ENCODE peak calls at places on chromosomes 12 and 14, in six cellular contexts. C, Z, I, S, T and L are unnamed samples.

GRCh38 chr14:31118892-31119291 is 88.7 kb downstream of the HECTD1 start:
- DNase-seq in T (no peak), I (no peak), S (no peak), Z (no peak), C (no peak), L (peak; percentile 26)

GRCh38 chr14:68926236-68926635 is 52.9 kb downstream of the ACTN1 start:
- DNase-seq in I (no peak), S (no peak), Z (no peak), C (no peak), T (no peak), L (no peak)

GRCh38 chr12:6328945-6329692 is 12.8 kb downstream of the TNFRSF1A start:
- DNase-seq in I (no peak), Z (peak; percentile 91), C (no peak), T (no peak), S (no peak), L (no peak)

GRCh38 chr14:53845813-53846693 is 110.6 kb downstream of the BMP4 start:
- DNase-seq in C (no peak), Z (no peak), T (no peak), S (no peak), I (no peak), L (no peak)

GRCh38 chr14:102784892-102785597 is 7.8 kb downstream of the TRAF3 start:
- DNase-seq in Z (no peak), T (no peak), I (no peak), C (no peak), S (no peak), L (no peak)

GRCh38 chr14:32896979-32897723 is 41.5 kb upstream of the NPAS3 start:
- DNase-seq in C (peak; percentile 7), T (no peak), I (no peak), Z (no peak), S (no peak), L (peak; percentile 77)

GRCh38 chr12:65900912-65901672 is 76.8 kb downstream of the HMGA2 start:
- DNase-seq in C (no peak), Z (no peak), I (no peak), T (no peak), S (no peak), L (no peak)

GRCh38 chr14:91009501-91010152 is 50.8 kb downstream of the RPS6KA5 start:
- DNase-seq in I (no peak), S (no peak), C (no peak), T (peak; percentile 36), Z (no peak), L (no peak)

GRCh38 chr12:62726471-62726980 is 208.4 kb downstream of the PPM1H start:
- DNase-seq in S (no peak), Z (no peak), C (no peak), T (peak; percentile 66), I (no peak), L (no peak)

GRCh38 chr12:38998887-38999482 is 93.6 kb upstream of the CPNE8 start:
- DNase-seq in T (no peak), Z (no peak), I (no peak), S (no peak), C (no peak), L (no peak)

GRCh38 chr12:131850856-131851559 is 22.8 kb downstream of the MMP17 start:
- DNase-seq in S (no peak), T (peak; percentile 50), Z (peak; percentile 80), I (no peak), C (no peak), L (no peak)

GRCh38 chr12:5556946-5557673 is 125.2 kb downstream of the NTF3 start:
- DNase-seq in I (no peak), S (no peak), Z (no peak), T (no peak), C (no peak), L (no peak)

GRCh38 chr14:91573894-91574837 is 64.1 kb upstream of the PPP4R3A start:
- DNase-seq in S (no peak), T (peak; percentile 46), Z (peak; percentile 45), C (peak; percentile 25), I (peak; percentile 21), L (peak; percentile 1)

GRCh38 chr14:72902802-72903530 is 9.1 kb upstream of the DPF3 start:
- DNase-seq in C (no peak), Z (no peak), I (no peak), S (no peak), T (no peak), L (no peak)

GRCh38 chr12:29320295-29321090 is 60.5 kb downstream of the ERGIC2 start:
- DNase-seq in I (no peak), C (peak; percentile 93), Z (no peak), S (no peak), T (no peak), L (peak; percentile 75)

GRCh38 chr12:3741882-3742672 is 10.8 kb downstream of the CRACR2A start:
- DNase-seq in S (no peak), Z (no peak), C (no peak), I (no peak), T (no peak), L (no peak)

GRCh38 chr12:118175823-118176447 is 40.0 kb downstream of the PEBP1 start:
- DNase-seq in C (no peak), S (no peak), Z (no peak), T (no peak), I (no peak), L (no peak)

GRCh38 chr12:76178461-76178860 is 94.0 kb upstream of the NAP1L1 start:
- DNase-seq in T (no peak), C (no peak), S (no peak), I (no peak), Z (no peak), L (no peak)

GRCh38 chr12:116922194-116922897 is 11.6 kb downstream of the FBXW8 start:
- DNase-seq in S (no peak), Z (no peak), I (no peak), T (no peak), C (peak; percentile 19), L (no peak)

GRCh38 chr14:104843442-104844305 is 21.4 kb upstream of the CEP170B start:
- DNase-seq in S (no peak), T (no peak), I (peak; percentile 59), C (no peak), Z (peak; percentile 72), L (no peak)

GRCh38 chr14:70567791-70568190 is 32.7 kb downstream of the MED6 start:
- DNase-seq in Z (peak; percentile 68), I (no peak), T (peak; percentile 18), C (peak; percentile 39), S (peak; percentile 7), L (peak; percentile 46)

GRCh38 chr12:49462103-49462739 is 76.6 kb upstream of the KCNH3 start:
- DNase-seq in Z (no peak), I (no peak), C (no peak), T (no peak), S (no peak), L (no peak)

GRCh38 chr12:123045678-123046077 is 65.2 kb downstream of the ARL6IP4 start:
- DNase-seq in Z (no peak), C (no peak), S (no peak), T (no peak), I (no peak), L (no peak)

GRCh38 chr14:93234798-93235197 is 27.7 kb downstream of the UBR7 start:
- DNase-seq in T (peak; percentile 93), I (no peak), S (no peak), C (peak; percentile 85), Z (no peak), L (no peak)

GRCh38 chr12:114764516-114764915 is 80.5 kb upstream of the TBX3 start:
- DNase-seq in Z (no peak), C (peak; percentile 30), T (no peak), I (peak; percentile 18), S (no peak), L (no peak)

GRCh38 chr12:114769634-114770033 is 85.7 kb upstream of the TBX3 start:
- DNase-seq in S (no peak), C (no peak), T (peak; percentile 98), Z (no peak), I (no peak), L (peak; percentile 43)

GRCh38 chr12:114767081-114767480 is 83.1 kb upstream of the TBX3 start:
- DNase-seq in T (no peak), Z (no peak), C (no peak), I (no peak), S (no peak), L (no peak)

GRCh38 chr12:114770323-114770722 is 86.3 kb upstream of the TBX3 start:
- DNase-seq in Z (no peak), T (peak; percentile 33), I (no peak), C (no peak), S (no peak), L (no peak)

DNA sequence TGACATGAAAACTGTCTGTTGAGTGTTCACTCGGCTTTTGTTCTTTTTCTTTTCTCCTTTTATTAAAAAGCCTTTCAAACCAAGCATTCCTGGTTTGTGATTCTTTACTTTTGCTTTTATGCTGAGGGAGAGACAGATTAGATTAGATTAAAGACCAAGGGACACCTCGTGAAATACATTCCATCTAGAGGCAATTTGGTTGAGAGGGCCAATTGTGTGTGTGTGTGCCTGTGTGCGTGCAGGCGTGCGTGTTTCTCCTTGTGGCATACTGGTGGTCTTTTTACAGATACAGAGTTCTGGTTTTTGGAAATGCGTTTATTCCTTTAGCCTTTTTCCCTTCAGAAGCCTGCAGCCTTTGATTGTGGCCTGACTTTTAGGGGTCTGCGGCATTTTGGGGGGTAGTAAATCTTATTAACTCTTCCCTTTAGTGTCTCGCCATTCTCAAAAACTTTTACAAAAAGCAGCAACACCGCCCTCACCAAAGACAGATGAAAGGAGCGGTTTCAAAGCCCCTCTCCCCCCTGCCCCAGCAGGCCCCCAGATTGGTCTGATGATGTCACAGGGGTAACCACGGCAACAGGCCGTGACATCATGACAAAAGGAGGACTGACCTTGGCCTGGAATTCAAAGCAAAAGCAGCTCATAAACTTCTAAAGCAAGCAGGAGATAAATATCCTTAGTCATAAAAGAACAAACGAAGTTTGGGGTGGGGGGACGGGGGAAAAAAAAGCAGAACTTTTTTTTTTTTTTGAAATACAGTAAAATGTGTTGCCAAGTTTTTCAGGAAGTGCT is 84.1 kb upstream of the TBX3 start:
- DNase-seq in C (peak; percentile 41), I (no peak), Z (no peak), S (no peak), T (no peak), L (peak; percentile 37)
- H3K18ac ChIP-seq in C (peak overlapping the region; percentile 60), I (no peak overlapping the region), Z (no peak overlapping the region), S (no peak overlapping the region), T (no peak overlapping the region), L (no peak overlapping the region)

GRCh38 chr12:84624601-84625000 is 288.0 kb downstream of the SLC6A15 start:
- DNase-seq in Z (no peak), I (no peak), T (no peak), C (no peak), S (no peak), L (no peak)

DNA sequence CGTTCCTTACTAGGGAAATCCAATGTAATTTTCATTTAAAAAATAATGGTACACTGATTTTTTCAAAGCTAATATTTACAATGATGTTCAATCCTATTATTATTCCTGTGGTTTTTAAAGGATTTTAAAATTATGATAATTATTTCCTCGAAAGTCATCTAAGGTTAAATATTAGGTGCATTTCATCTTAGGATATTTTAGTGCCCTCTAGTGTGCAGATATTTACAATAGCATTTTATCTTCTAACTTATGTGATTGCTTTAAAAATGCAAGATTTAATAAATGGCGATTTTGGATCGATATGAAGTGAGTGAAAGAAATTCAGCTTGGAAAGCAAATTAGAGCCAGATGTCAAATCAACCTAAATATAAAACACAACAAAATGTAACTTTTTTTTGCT is 293.5 kb downstream of the SLC6A15 start:
- DNase-seq in I (no peak), T (no peak), S (no peak), C (no peak), Z (no peak), L (no peak)
- H4K91ac ChIP-seq in I (no peak overlapping the region), T (no peak overlapping the region), S (no peak overlapping the region), C (no peak overlapping the region), Z (no peak overlapping the region), L (no peak overlapping the region)

GRCh38 chr12:63779498-63780481 is at the start of gene RXYLT1:
- DNase-seq in Z (peak; percentile 95), T (peak; percentile 71), C (peak; percentile 67), S (peak; percentile 29), I (peak; percentile 75), L (peak; percentile 83)
- H2BK120ac ChIP-seq in Z (no peak within 1 kb of the TSS), T (peak within 1 kb of the TSS; percentile 99), C (peak within 1 kb of the TSS; percentile 96), S (no peak within 1 kb of the TSS), I (no peak within 1 kb of the TSS), L (peak within 1 kb of the TSS; percentile 42)

GRCh38 chr14:23286020-23286903 is at the start of gene HOMEZ:
- DNase-seq in S (peak; percentile 89), C (peak; percentile 97), Z (peak; percentile 99), T (peak; percentile 99), I (peak; percentile 96), L (peak; percentile 99)
- H3K18ac ChIP-seq in S (peak within 1 kb of the TSS; percentile 26), C (peak within 1 kb of the TSS; percentile 47), Z (no peak within 1 kb of the TSS), T (peak within 1 kb of the TSS; percentile 83), I (peak within 1 kb of the TSS; percentile 99), L (peak within 1 kb of the TSS; percentile 83)